ENCODE peak calls at places on chromosomes 12 and 14, in five cellular contexts. D, I, B, F and N are unnamed samples.

GRCh38 chr12:85457026-85457425 is 177.0 kb downstream of the ALX1 start:
- DNase-seq in I (no peak), B (no peak), D (no peak), F (no peak), N (no peak)

GRCh38 chr12:93526786-93527428 is 45.6 kb upstream of the SOCS2 start:
- DNase-seq in B (no peak), I (peak), D (peak), F (no peak), N (no peak)

GRCh38 chr12:57135939-57136338 is 7.7 kb downstream of the LRP1 start:
- DNase-seq in D (peak), F (no peak), B (peak), I (no peak), N (peak)

GRCh38 chr12:1611775-1612174 is 17.3 kb upstream of the WNT5B start:
- DNase-seq in F (no peak), B (no peak), I (no peak), D (peak), N (no peak)

GRCh38 chr12:59570134-59570533 is 25.7 kb upstream of the SLC16A7 start:
- DNase-seq in I (no peak), D (peak), F (no peak), B (no peak), N (no peak)

GRCh38 chr12:120797677-120798642 is 72.3 kb downstream of the ACADS start:
- DNase-seq in B (no peak), F (no peak), D (no peak), I (no peak), N (no peak)

GRCh38 chr12:122481861-122482260 is 18.9 kb downstream of the ZCCHC8 start:
- DNase-seq in F (no peak), I (no peak), B (no peak), D (no peak), N (no peak)

GRCh38 chr14:63896278-63896720 is 43.5 kb downstream of the SYNE2 start:
- DNase-seq in D (peak), F (peak), B (peak), I (no peak), N (no peak)

GRCh38 chr12:100868487-100868886 is 73.9 kb downstream of the ANO4 start:
- DNase-seq in D (peak), F (no peak), I (no peak), B (no peak), N (no peak)

GRCh38 chr12:43352001-43352400 is 200.0 kb downstream of the ADAMTS20 start:
- DNase-seq in D (no peak), I (no peak), B (no peak), F (no peak), N (no peak)

GRCh38 chr12:10363922-10364838 is 25.7 kb downstream of the KLRK1 start:
- DNase-seq in F (no peak), I (peak), D (peak), B (no peak), N (no peak)

GRCh38 chr12:50322196-50322595 is 38.9 kb upstream of the LIMA1 start:
- DNase-seq in B (no peak), D (no peak), F (no peak), I (no peak), N (no peak)

GRCh38 chr12:131095826-131096680 is 142.3 kb downstream of the ADGRD1 start:
- DNase-seq in D (no peak), I (no peak), B (no peak), F (peak), N (no peak)

GRCh38 chr12:67558775-67559174 is 89.8 kb upstream of the DYRK2 start:
- DNase-seq in I (no peak), D (no peak), B (no peak), F (no peak), N (no peak)

GRCh38 chr12:123306200-123306599 is 34.5 kb upstream of the CDK2AP1 start:
- DNase-seq in F (no peak), D (no peak), I (no peak), B (no peak), N (no peak)

GRCh38 chr14:105275267-105275946 is 25.4 kb downstream of the BRF1 start:
- DNase-seq in B (no peak), D (peak), F (no peak), I (no peak), N (no peak)

GRCh38 chr12:45615268-45615667 is 114.2 kb upstream of the ARID2 start:
- DNase-seq in F (no peak), D (peak), B (no peak), I (no peak), N (no peak)

GRCh38 chr14:26261368-26262122 is 336.3 kb downstream of the NOVA1 start:
- DNase-seq in F (no peak), D (no peak), I (no peak), B (no peak), N (no peak)

GRCh38 chr14:90263748-90264449 is 7.5 kb downstream of the PSMC1 start:
- DNase-seq in B (no peak), F (no peak), I (no peak), D (no peak), N (no peak)

GRCh38 chr14:22561661-22562579 is 27.1 kb downstream of the DAD1 start:
- DNase-seq in F (no peak), D (no peak), B (no peak), I (no peak), N (no peak)

GRCh38 chr12:58105225-58106119 is 164.1 kb downstream of the ATP23 start:
- DNase-seq in I (no peak), D (peak), F (no peak), B (no peak), N (no peak)

GRCh38 chr12:19397534-19397933 is 41.8 kb upstream of the AEBP2 start:
- DNase-seq in D (no peak), B (no peak), I (no peak), F (no peak), N (no peak)

GRCh38 chr12:98227162-98227561 is 288.2 kb upstream of the TMPO start:
- DNase-seq in B (no peak), F (no peak), I (peak), D (peak), N (no peak)

GRCh38 chr12:91852646-91853045 is 293.0 kb downstream of the BTG1 start:
- DNase-seq in D (peak), I (no peak), F (no peak), B (no peak), N (no peak)

GRCh38 chr14:104295681-104296387 is 157.4 kb downstream of the KIF26A start:
- DNase-seq in I (no peak), D (no peak), B (no peak), F (no peak), N (no peak)

GRCh38 chr14:65040666-65041433 is 54.2 kb downstream of the FNTB start:
- DNase-seq in F (no peak), B (no peak), D (no peak), I (no peak), N (no peak)

GRCh38 chr14:68363401-68363800 is 429.5 kb downstream of the ZFP36L1 start:
- DNase-seq in B (no peak), D (no peak), I (peak), F (no peak), N (peak)

GRCh38 chr12:78887008-78887407 is 22.4 kb downstream of the SYT1 start:
- DNase-seq in I (no peak), F (peak), B (no peak), D (peak), N (no peak)

GRCh38 chr12:102119674-102120563 is at the start of the genes NUP37 and PARPBP:
- DNase-seq in B (peak), I (peak), F (peak), D (peak), N (peak)
- TF ChIP-seq CTCF in B (no peak), I (no peak), F (no peak), D (no peak), N (no peak)

DNA sequence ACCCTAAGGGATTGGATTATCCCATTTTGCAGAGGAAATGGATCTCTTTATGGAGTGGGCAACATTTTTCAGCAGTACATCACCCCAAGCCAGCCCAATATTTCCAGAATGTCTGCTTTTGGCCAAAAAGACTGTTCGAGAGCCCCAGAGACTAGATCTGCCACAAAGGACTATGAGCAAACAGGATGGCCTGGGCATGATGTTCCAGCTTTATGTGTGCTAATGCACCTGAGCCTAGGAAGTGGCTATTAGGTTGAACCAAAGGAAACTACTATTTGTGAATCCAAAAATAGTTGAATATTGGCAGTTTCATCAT is 14.8 kb upstream of the PNMA1 start:
- DNase-seq in F (no peak), B (no peak), I (no peak), D (no peak), N (no peak)
- TF ChIP-seq CTCF in F (no peak), B (no peak), I (no peak), D (no peak), N (no peak)

GRCh38 chr12:40446385-40446784 is 221.6 kb downstream of the LRRK2 start:
- DNase-seq in I (peak), D (peak), F (no peak), B (no peak), N (no peak)
- TF ChIP-seq CTCF in I (peak), D (peak), F (peak), B (no peak), N (peak)

DNA sequence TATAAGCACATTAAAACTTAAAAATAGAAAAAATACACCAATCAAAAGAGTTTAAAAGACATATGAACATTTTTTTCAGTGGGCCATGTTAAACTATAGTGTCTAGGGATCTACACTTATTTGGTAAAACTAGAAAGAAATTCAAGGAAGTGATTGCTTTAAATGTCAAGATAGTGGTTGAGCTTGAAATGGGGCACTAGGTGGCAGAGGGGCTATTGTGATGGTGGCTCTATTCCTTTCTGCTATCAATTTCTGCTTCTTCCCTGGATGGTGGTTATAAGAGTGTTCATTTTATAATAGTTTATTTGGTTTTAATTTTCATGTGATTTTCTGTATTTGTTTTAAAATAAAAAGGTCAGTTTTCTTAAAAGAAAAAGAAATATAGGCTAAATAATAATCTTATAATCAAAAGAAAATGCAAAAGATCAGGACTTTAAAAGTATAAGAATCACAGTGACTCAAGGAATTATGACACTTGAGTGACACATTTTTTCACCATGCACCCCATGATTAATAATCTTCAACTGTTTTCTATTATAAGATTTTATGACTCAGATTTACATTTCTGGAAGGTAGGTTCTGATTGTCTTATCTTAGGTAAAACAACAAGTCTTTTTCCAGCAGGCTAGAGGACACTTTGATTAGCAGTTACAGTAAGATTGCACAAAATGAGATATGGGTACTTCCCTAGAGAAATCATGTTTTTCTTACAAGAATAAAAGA is 137.5 kb downstream of the FSCB start:
- DNase-seq in D (no peak), B (no peak), I (peak), F (no peak), N (no peak)
- TF ChIP-seq CTCF in D (no peak), B (no peak), I (no peak), F (no peak), N (no peak)

GRCh38 chr12:109271418-109271817 is 37.7 kb downstream of the FOXN4 start:
- DNase-seq in D (no peak), F (no peak), B (no peak), I (no peak), N (no peak)

GRCh38 chr12:109269428-109269827 is 39.7 kb downstream of the FOXN4 start:
- DNase-seq in I (no peak), F (no peak), D (no peak), B (no peak), N (no peak)

GRCh38 chr12:109273354-109273753 is 35.7 kb downstream of the FOXN4 start:
- DNase-seq in B (no peak), D (no peak), F (peak), I (no peak), N (peak)

GRCh38 chr12:109268896-109269295 is 40.2 kb downstream of the FOXN4 start:
- DNase-seq in F (no peak), D (no peak), B (no peak), I (no peak), N (no peak)

DNA sequence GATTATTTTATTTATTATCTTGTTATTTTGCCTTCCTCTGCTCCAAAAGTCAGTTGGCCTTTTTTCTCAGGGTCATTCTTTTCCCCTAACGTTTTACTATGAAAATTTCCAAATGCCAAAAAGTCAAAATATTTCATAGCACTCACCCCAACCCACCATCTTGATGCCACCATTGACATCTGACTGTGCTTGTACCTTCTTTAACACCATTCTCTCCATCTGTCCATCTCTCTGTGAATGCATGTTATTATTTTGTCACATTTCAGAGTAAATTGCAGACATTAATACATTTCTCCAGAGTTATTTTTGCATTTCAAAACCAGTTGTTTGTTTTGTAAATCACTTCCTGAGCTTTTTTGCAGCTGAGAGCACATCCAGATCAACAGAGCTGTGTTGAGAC is 38.6 kb downstream of the FOXN4 start:
- DNase-seq in F (no peak), I (no peak), D (no peak), B (no peak), N (no peak)
- TF ChIP-seq CTCF in F (no peak), I (no peak), D (no peak), B (no peak), N (no peak)

GRCh38 chr12:65333649-65334048 is 55.2 kb downstream of the MSRB3 start:
- DNase-seq in I (no peak), B (no peak), F (no peak), D (no peak), N (no peak)

GRCh38 chr12:65335021-65335714 is 56.7 kb downstream of the MSRB3 start:
- DNase-seq in D (peak), F (no peak), B (peak), I (no peak), N (no peak)

GRCh38 chr12:65330341-65330740 is 51.9 kb downstream of the MSRB3 start:
- DNase-seq in D (no peak), B (no peak), I (no peak), F (no peak), N (no peak)

GRCh38 chr12:65331456-65331855 is 53.0 kb downstream of the MSRB3 start:
- DNase-seq in I (no peak), D (no peak), F (no peak), B (no peak), N (no peak)

GRCh38 chr12:65334534-65334933 is 56.1 kb downstream of the MSRB3 start:
- DNase-seq in B (peak), I (no peak), F (no peak), D (peak), N (no peak)
- TF ChIP-seq CTCF in B (no peak), I (no peak), F (no peak), D (no peak), N (no peak)

GRCh38 chr12:4809449-4810218 is 89.4 kb downstream of the GALNT8 start:
- DNase-seq in B (no peak), I (no peak), F (no peak), D (no peak), N (peak)
- TF ChIP-seq CTCF in B (no peak), I (no peak), F (no peak), D (no peak), N (no peak)